ENCODE peak calls at places on chromosomes 16 and 17, in four cellular contexts. I, L, F and B are unnamed samples.

GRCh38 chr17:7108981-7109380 is 5.6 kb downstream of the ASGR2 start:
- DNase-seq in F (no peak), I (no peak), L (no peak), B (peak)

GRCh38 chr16:49890876-49891275 is 35.0 kb upstream of the ZNF423 start:
- DNase-seq in I (peak), L (no peak), F (no peak), B (peak)

GRCh38 chr16:25707982-25708583 is 16.3 kb downstream of the HS3ST4 start:
- DNase-seq in L (no peak), F (peak), I (peak), B (peak)

GRCh38 chr17:964881-965280 is 14.7 kb downstream of the NXN start:
- DNase-seq in L (no peak), I (no peak), F (no peak), B (no peak)

GRCh38 chr17:74361613-74362391 is at the start of gene BTBD17:
- DNase-seq in L (no peak), I (peak), F (peak), B (peak)

GRCh38 chr17:78667091-78667490 is 89.9 kb upstream of the DNAH17 start:
- DNase-seq in L (no peak), I (no peak), F (no peak), B (no peak)

GRCh38 chr17:58487589-58488427 is at the start of gene HSF5:
- DNase-seq in F (no peak), L (no peak), I (no peak), B (no peak)

GRCh38 chr16:57941016-57941656 is 29.8 kb downstream of the CNGB1 start:
- DNase-seq in I (no peak), L (no peak), F (no peak), B (no peak)

GRCh38 chr16:569445-570254 is at the start of gene PIGQ:
- DNase-seq in I (peak), L (no peak), F (peak), B (peak)

GRCh38 chr17:70987867-70988340 is 818.6 kb downstream of the KCNJ2 start:
- DNase-seq in F (no peak), I (no peak), L (peak), B (no peak)

GRCh38 chr17:72632026-72632684 is 460.3 kb downstream of the SLC39A11 start:
- DNase-seq in L (no peak), F (peak), I (no peak), B (no peak)

GRCh38 chr16:9534759-9535158 is 443.3 kb downstream of the HAPSTR1 start:
- DNase-seq in I (no peak), F (no peak), L (no peak), B (no peak)

GRCh38 chr16:19776565-19776964 is 58.5 kb downstream of the IQCK start:
- DNase-seq in L (no peak), F (no peak), I (no peak), B (no peak)

GRCh38 chr16:11303405-11304138 is 22.4 kb upstream of the PRM1 start:
- DNase-seq in F (no peak), L (no peak), I (no peak), B (no peak)

GRCh38 chr16:15466886-15467781 is 32.7 kb downstream of the BMERB1 start:
- DNase-seq in F (peak), I (no peak), L (no peak), B (no peak)

GRCh38 chr17:65061621-65062020 is 5.1 kb upstream of the GNA13 start:
- DNase-seq in L (no peak), F (no peak), I (no peak), B (no peak)

GRCh38 chr17:78607061-78607460 is 29.9 kb upstream of the DNAH17 start:
- DNase-seq in F (no peak), L (no peak), I (no peak), B (no peak)

GRCh38 chr16:69040144-69040909 is 65.1 kb upstream of the HAS3 start:
- DNase-seq in I (no peak), F (peak), L (no peak), B (no peak)

GRCh38 chr16:65406933-65407332 is 285.1 kb upstream of the CDH11 start:
- DNase-seq in L (no peak), F (no peak), I (no peak), B (no peak)

GRCh38 chr16:25006504-25007055 is 8.6 kb downstream of the ARHGAP17 start:
- DNase-seq in L (no peak), F (peak), I (no peak), B (no peak)

GRCh38 chr17:58639681-58640080 is 52.2 kb downstream of the TEX14 start:
- DNase-seq in F (no peak), I (no peak), L (no peak), B (no peak)

GRCh38 chr16:22001591-22001990 is 675 bp upstream of the PDZD9 start:
- DNase-seq in I (no peak), L (no peak), F (no peak), B (no peak)

GRCh38 chr17:55402374-55402773 is 19.3 kb downstream of the MMD start:
- DNase-seq in F (no peak), I (no peak), L (no peak), B (no peak)

GRCh38 chr17:6753006-6753445 is 2.8 kb upstream of the XAF1 start:
- DNase-seq in L (no peak), F (peak), I (no peak), B (no peak)

GRCh38 chr16:52545544-52546262 is 1.2 kb downstream of the TOX3 start:
- DNase-seq in I (no peak), F (no peak), L (no peak), B (no peak)

DNA sequence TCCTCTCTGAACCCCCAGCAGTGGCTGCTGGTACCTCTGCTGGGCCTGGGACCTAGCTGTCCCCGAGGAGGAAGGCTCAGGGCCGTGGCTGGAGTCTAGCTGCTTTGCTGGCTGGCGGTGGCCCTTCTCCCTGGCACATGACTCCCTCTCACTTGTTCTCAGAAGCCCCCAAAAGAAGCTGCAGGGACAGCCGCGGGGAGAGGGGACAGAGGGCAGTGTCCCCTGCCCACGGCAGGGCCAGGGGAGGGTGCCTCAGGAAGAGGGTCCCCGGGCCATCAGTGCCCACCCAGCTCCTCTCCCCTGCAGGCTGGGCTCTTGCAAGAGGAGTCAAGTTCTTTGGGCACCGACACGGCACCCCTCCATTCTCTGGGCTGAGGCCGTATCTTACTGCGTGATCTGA is 46.6 kb downstream of the VAC14 start:
- DNase-seq in I (no peak), L (no peak), F (no peak), B (no peak)
- TF ChIP-seq FOXK2 in I (no peak), L (no peak), F (no peak), B (no peak)

DNA sequence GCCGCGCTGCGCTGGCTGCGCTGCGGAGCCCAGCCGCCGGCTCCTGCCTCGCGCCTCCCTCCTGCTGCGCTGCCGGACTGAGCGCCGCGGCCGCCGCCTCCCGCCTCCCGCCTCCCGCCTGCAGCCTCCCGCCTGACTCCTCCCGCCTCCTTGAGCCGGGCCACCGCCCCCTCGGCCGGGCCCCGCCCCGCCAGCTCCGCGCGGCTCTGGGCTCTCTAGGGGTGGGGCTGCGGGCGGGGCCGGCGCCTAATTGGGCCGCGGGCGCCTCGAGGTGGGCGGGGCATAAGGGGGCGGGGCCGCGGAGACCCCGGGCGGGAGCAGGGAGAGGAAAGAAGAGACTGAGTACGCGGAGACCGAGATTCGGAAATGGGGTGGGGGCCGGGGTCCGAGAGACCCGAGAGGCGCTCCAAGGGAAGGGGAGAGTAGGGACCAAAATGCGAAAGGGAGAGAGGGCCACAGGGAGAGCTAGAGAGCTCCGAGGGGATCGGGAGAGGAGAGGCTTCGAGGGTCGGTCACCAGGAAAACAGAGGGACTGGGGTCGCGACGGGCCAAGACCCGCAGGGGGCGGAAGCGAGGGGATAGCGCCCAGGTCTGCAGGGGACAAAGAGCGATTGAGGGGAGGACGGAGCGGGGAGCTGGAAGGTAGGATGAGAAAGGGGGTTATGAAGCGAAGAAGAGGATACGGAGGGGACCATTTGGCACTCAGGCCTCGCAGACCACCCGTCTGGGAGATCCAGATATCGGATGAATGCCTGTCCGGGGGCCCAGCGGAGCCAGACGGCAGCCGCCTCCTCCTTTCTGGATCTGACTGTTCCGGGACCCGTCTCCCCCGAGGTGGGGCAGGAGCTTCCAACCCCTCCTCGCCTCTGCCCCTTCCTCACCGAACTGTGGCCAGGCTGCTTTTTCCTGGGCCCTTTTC is at the start of gene C1QL1:
- DNase-seq in L (no peak), F (peak), I (peak), B (peak)
- TF ChIP-seq FOXK2 in L (no peak), F (no peak), I (no peak), B (no peak)

DNA sequence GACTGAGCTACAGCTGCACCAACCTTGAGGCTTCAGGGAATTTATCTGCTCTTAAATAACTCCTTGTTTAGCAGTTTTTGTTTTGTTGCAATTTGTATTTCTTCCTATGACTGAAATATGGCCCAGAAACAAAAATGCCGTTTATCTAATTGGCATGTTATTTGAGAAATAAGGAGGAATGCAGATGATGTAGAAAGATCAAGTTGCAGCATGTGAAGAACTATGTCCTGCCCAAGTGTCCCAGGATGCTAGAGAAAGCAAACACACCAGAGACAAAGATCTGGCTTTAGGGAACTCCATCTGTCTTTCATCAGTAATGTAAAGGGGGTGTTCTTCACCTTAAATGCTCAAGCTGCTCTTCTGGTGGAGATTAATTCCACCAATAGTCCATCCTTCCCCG is 29.7 kb downstream of the USP31 start:
- DNase-seq in I (no peak), L (no peak), F (no peak), B (no peak)
- TF ChIP-seq FOXK2 in I (no peak), L (no peak), F (no peak), B (no peak)

DNA sequence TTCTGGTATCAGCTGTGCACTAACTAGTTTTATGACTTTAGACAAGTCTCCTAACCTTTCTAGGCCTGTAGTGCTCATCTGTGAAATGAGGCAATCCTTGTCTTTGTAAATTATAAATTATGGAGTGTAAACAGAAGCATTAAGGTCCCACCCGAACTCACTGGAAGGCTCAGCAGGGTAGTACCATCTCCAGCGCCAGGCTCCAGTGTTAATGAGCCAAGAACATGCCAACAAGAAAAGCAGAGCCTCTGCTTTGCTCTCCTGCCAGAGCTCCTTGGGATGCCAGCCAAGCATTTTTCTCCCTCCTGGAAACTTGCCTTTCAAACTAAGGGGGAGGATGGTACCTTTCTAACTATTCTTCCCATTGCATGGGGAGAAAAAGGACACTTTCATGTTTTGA is 14.9 kb downstream of the LIMD2 start:
- DNase-seq in I (no peak), L (no peak), F (no peak), B (no peak)
- TF ChIP-seq FOXK2 in I (no peak), L (no peak), F (no peak), B (no peak)